ENCODE peak calls at places on chromosomes 16 and 17, in ten cellular contexts. E is hepatocyte, Q is H1, L is mesendoderm, F is testis, A is neuronal stem cell, I is heart right ventricle, Z is right lobe of liver, X is thoracic aorta, M is stomach. T is an unnamed sample.

GRCh38 chr17:82449136-82449882 is 1.2 kb downstream of the CYBC1 start:
- DNase-seq in E (no peak), Q (no peak), L (peak), F (peak), A (no peak), I (peak), Z (peak), X (no peak), M (peak), T (no peak)

GRCh38 chr16:84582958-84583516 is 34.8 kb downstream of the COTL1 start:
- DNase-seq in E (no peak), Q (no peak), L (no peak), F (no peak), A (no peak), I (no peak), Z (no peak), X (no peak), M (no peak), T (peak)

GRCh38 chr17:42202696-42203095 is 8.4 kb upstream of the GHDC start:
- DNase-seq in E (no peak), Q (no peak), L (no peak), F (no peak), A (no peak), I (no peak), Z (no peak), X (no peak), M (no peak), T (no peak)

GRCh38 chr16:82004651-82005490 is 6.4 kb downstream of the SDR42E1 start:
- DNase-seq in E (no peak), Q (no peak), L (peak), F (no peak), A (no peak), I (no peak), Z (no peak), X (no peak), M (no peak), T (no peak)

GRCh38 chr16:75501359-75501758 is 6.1 kb upstream of the CHST6 start:
- DNase-seq in E (no peak), Q (no peak), L (no peak), F (no peak), A (no peak), I (no peak), Z (no peak), X (no peak), M (no peak), T (no peak)

GRCh38 chr17:38579934-38580333 is 25.8 kb downstream of the SRCIN1 start:
- DNase-seq in E (peak), Q (peak), L (peak), F (peak), A (no peak), I (no peak), Z (no peak), X (no peak), M (peak), T (peak)

GRCh38 chr17:80644588-80644987 is 100.0 kb downstream of the RPTOR start:
- DNase-seq in E (no peak), Q (no peak), L (no peak), F (no peak), A (no peak), I (no peak), Z (no peak), X (no peak), M (no peak), T (no peak)

GRCh38 chr17:5437721-5438317 is 1.1 kb downstream of the C1QBP start:
- DNase-seq in E (no peak), Q (no peak), L (no peak), F (no peak), A (no peak), I (no peak), Z (no peak), X (no peak), M (no peak), T (peak)

GRCh38 chr16:50815382-50815781 is 73.5 kb downstream of the CYLD start:
- DNase-seq in E (no peak), Q (peak), L (no peak), F (no peak), A (no peak), I (no peak), Z (no peak), X (no peak), M (no peak), T (no peak)

GRCh38 chr17:78127240-78127887 is 1.2 kb downstream of the TMC6 start:
- DNase-seq in E (peak), Q (no peak), L (peak), F (peak), A (no peak), I (peak), Z (peak), X (no peak), M (peak), T (no peak)

GRCh38 chr17:66494023-66494803 is 191.8 kb downstream of the PRKCA start:
- DNase-seq in E (no peak), Q (no peak), L (peak), F (no peak), A (no peak), I (no peak), Z (no peak), X (no peak), M (no peak), T (peak)

GRCh38 chr17:7982171-7982570 is 20.2 kb upstream of the GUCY2D start:
- DNase-seq in E (no peak), Q (no peak), L (no peak), F (no peak), A (no peak), I (no peak), Z (no peak), X (no peak), M (no peak), T (peak)

GRCh38 chr17:40617678-40618240 is 29.9 kb downstream of the SMARCE1 start:
- DNase-seq in E (no peak), Q (no peak), L (peak), F (no peak), A (no peak), I (no peak), Z (no peak), X (no peak), M (no peak), T (no peak)

GRCh38 chr16:88005148-88005547 is 53.9 kb downstream of the BANP start:
- DNase-seq in E (no peak), Q (peak), L (peak), F (no peak), A (no peak), I (no peak), Z (no peak), X (no peak), M (no peak), T (no peak)

GRCh38 chr17:44203731-44204452 is 4.2 kb upstream of the ATXN7L3 start:
- DNase-seq in E (peak), Q (peak), L (peak), F (no peak), A (peak), I (no peak), Z (no peak), X (no peak), M (no peak), T (no peak)

GRCh38 chr16:4677390-4677789 is 16.0 kb upstream of the NUDT16L1 start:
- DNase-seq in E (no peak), Q (no peak), L (no peak), F (no peak), A (no peak), I (peak), Z (peak), X (no peak), M (no peak), T (no peak)

DNA sequence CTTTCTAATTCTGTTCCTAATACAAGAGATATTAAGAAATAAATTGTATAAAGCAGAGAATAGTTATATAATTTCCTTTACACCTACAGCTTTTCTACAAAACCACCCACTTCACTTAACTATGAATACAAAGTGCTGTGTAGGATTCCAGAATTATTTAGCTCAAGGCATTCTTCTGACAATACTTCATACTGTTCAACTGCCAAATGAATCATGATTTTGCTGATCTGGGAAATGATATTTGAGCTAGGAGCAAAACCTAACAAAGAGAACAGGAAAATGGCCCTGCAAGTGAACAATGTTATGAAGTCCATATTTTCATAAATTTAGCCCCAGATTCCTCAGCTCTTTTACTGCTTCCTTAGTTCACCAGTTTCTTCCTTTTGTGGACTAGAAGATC is 12.9 kb downstream of the BBS2 start:
- DNase-seq in E (no peak), Q (no peak), L (no peak), F (no peak), A (no peak), I (no peak), Z (no peak), X (no peak), M (no peak), T (no peak)
- H3K27ac ChIP-seq in E (no peak), Q (no peak), L (no peak), F (no peak), A (no peak), I (no peak), Z (no peak), X (peak), M (no peak), T (peak)

DNA sequence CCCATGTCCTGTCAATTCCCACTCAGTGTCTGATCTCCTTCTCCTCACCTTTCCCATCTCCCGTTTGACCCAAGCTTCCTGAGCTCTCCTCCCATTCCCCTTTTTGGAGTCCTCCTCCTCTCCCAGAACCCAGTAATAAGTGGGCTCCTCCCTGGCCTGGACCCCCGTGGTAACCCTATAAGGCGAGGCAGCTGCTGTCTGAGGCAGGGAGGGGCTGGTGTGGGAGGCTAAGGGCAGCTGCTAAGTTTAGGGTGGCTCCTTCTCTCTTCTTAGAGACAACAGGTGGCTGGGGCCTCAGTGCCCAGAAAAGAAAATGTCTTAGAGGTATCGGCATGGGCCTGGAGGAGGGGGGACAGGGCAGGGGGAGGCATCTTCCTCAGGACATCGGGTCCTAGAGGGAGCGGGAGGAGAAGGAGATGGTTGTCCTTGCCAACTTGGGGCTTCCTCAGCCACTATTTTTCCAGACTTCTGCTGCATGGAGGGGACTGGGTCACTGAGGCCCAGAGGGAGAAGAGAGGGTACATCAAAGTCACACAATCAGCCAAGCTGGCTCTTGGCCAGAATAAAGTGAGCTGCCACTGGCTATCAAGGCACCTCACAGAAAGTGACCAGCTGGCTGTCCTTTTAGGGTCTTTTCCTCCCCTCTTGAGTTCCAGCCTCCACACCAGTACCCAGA is 1.9 kb upstream of the TBC1D10B start:
- DNase-seq in E (peak), Q (no peak), L (no peak), F (no peak), A (no peak), I (no peak), Z (no peak), X (no peak), M (no peak), T (no peak)
- H3K27ac ChIP-seq in E (peak), Q (no peak), L (no peak), F (no peak), A (no peak), I (peak), Z (no peak), X (no peak), M (no peak), T (no peak)

DNA sequence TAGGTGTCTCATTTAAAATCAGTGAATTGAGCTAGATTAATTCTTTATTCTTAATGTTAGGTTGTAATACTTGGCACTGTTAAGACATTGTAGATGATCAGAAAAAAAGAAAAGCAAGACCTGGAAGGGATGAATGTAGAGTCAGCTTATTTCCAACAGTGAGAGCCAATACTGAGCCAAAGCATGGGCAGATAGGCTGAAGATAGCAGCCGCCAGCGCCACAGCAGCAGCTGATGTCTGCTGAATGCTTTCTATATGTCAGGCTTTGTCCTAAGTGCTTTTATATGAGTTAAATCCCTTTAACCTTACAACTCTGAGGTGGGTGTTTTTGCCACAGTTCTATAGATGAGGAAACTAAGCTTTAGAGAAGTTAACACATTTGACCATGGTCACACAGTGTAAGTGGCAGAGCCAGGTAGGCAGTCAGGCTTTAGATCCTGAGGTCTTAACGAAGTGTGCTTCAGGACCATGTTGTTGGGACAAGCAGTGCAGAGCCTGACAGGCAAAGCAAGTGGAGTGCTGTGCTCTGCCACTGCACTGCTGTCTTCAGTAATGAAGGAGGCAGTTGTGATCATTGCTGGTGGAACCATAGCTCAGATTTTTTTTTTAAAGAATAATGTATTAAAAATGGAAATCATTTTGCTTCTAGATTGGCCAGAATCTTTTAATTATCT is 25.9 kb downstream of the TNRC6A start:
- DNase-seq in E (no peak), Q (no peak), L (peak), F (no peak), A (no peak), I (no peak), Z (no peak), X (no peak), M (no peak), T (no peak)
- H3K27ac ChIP-seq in E (no peak), Q (no peak), L (no peak), F (no peak), A (no peak), I (no peak), Z (no peak), X (no peak), M (no peak), T (no peak)

GRCh38 chr17:35210741-35211140 is 16.5 kb upstream of the SLC35G3 start:
- DNase-seq in E (no peak), Q (no peak), L (no peak), F (no peak), A (no peak), I (no peak), Z (no peak), X (no peak), M (no peak), T (no peak)

GRCh38 chr17:35213412-35213925 is 19.3 kb upstream of the SLC35G3 start:
- DNase-seq in E (no peak), Q (no peak), L (no peak), F (no peak), A (no peak), I (no peak), Z (no peak), X (no peak), M (no peak), T (no peak)

GRCh38 chr17:35214192-35214591 is 20.0 kb upstream of the SLC35G3 start:
- DNase-seq in E (no peak), Q (no peak), L (no peak), F (no peak), A (no peak), I (no peak), Z (no peak), X (no peak), M (no peak), T (no peak)

GRCh38 chr17:35214631-35215273 is 20.6 kb upstream of the SLC35G3 start:
- DNase-seq in E (no peak), Q (no peak), L (no peak), F (no peak), A (no peak), I (no peak), Z (no peak), X (no peak), M (no peak), T (no peak)

GRCh38 chr17:35212668-35213067 is 18.5 kb upstream of the SLC35G3 start:
- DNase-seq in E (no peak), Q (no peak), L (no peak), F (no peak), A (no peak), I (no peak), Z (no peak), X (no peak), M (no peak), T (no peak)
- H3K27ac ChIP-seq in E (no peak), Q (no peak), L (no peak), F (no peak), A (no peak), I (peak), Z (no peak), X (no peak), M (no peak), T (no peak)

GRCh38 chr17:63474174-63474913 is 2.5 kb upstream of the ACE start:
- DNase-seq in E (no peak), Q (no peak), L (no peak), F (peak), A (no peak), I (peak), Z (no peak), X (no peak), M (peak), T (no peak)
- H3K27ac ChIP-seq in E (no peak), Q (no peak), L (no peak), F (peak), A (no peak), I (peak), Z (no peak), X (no peak), M (peak), T (no peak)

T was measured in brain microvascular endothelial cell.